ENCODE peak calls at places on chromosomes 11 and 22, in six cellular contexts. P, R, U, V, C and W are unnamed samples.

GRCh38 chr11:124285610-124286344 is 28.0 kb downstream of the OR8D1 start:
- DNase-seq in P (no peak), R (no peak), U (no peak), V (no peak), C (no peak), W (no peak)

GRCh38 chr11:65442952-65443351 is 20.4 kb downstream of the NEAT1 start:
- DNase-seq in P (no peak), R (peak), U (no peak), V (no peak), C (no peak), W (no peak)

GRCh38 chr11:1298695-1299492 is 10.5 kb downstream of the TOLLIP start:
- DNase-seq in P (peak), R (peak), U (peak), V (no peak), C (no peak), W (no peak)

GRCh38 chr11:29534831-29535230 is 482.0 kb downstream of the KCNA4 start:
- DNase-seq in P (no peak), R (no peak), U (no peak), V (no peak), C (no peak), W (no peak)

GRCh38 chr11:74506823-74507222 is 13.3 kb upstream of the LIPT2 start:
- DNase-seq in P (no peak), R (no peak), U (no peak), V (no peak), C (no peak), W (no peak)

GRCh38 chr11:25943777-25944661 is 387.9 kb upstream of the ANO3 start:
- DNase-seq in P (no peak), R (no peak), U (no peak), V (no peak), C (no peak), W (no peak)

GRCh38 chr11:45089251-45089650 is 57.2 kb upstream of the PRDM11 start:
- DNase-seq in P (peak), R (peak), U (no peak), V (no peak), C (peak), W (no peak)

GRCh38 chr11:101880208-101880607 is 34.6 kb upstream of the CEP126 start:
- DNase-seq in P (no peak), R (peak), U (no peak), V (no peak), C (no peak), W (peak)

GRCh38 chr22:46038516-46039430 is 61.8 kb upstream of the WNT7B start:
- DNase-seq in P (no peak), R (no peak), U (no peak), V (no peak), C (no peak), W (no peak)

GRCh38 chr11:73963861-73964260 is 13.0 kb downstream of the DNAJB13 start:
- DNase-seq in P (no peak), R (no peak), U (no peak), V (no peak), C (no peak), W (no peak)

GRCh38 chr11:72483412-72484186 is 49.3 kb upstream of the CLPB start:
- DNase-seq in P (no peak), R (peak), U (no peak), V (no peak), C (no peak), W (no peak)

GRCh38 chr11:113871331-113871730 is 4.0 kb downstream of the USP28 start:
- DNase-seq in P (no peak), R (no peak), U (no peak), V (no peak), C (no peak), W (no peak)

GRCh38 chr11:44979536-44980399 is 29.1 kb upstream of the TP53I11 start:
- DNase-seq in P (no peak), R (peak), U (no peak), V (no peak), C (no peak), W (no peak)

GRCh38 chr11:79055866-79056632 is 384.8 kb downstream of the TENM4 start:
- DNase-seq in P (peak), R (no peak), U (no peak), V (no peak), C (no peak), W (no peak)

GRCh38 chr22:42967933-42968332 is 47.0 kb downstream of the PACSIN2 start:
- DNase-seq in P (peak), R (no peak), U (no peak), V (no peak), C (no peak), W (no peak)

GRCh38 chr22:44221710-44222475 is 41.2 kb downstream of the PARVG start:
- DNase-seq in P (no peak), R (no peak), U (peak), V (no peak), C (no peak), W (no peak)